ENCODE peak calls at places on chromosomes 7 and 10, in ten cellular contexts. K, F, B, N, I, D, P, T, J and A are unnamed samples.

GRCh38 chr10:51937736-51938135 is 238.3 kb upstream of the CSTF2T start:
- DNase-seq in D (no peak), F (peak), B (no peak), P (no peak), I (no peak), T (no peak), J (no peak), K (no peak), N (no peak), A (no peak)

GRCh38 chr7:7251742-7252141 is 69.4 kb downstream of the C1GALT1 start:
- DNase-seq in P (no peak), D (no peak), F (no peak), K (no peak), B (no peak), N (no peak), J (no peak), T (no peak), I (no peak), A (no peak)

GRCh38 chr7:134724606-134725005 is 54.8 kb upstream of the CALD1 start:
- DNase-seq in N (no peak), D (no peak), T (peak), F (peak), B (peak), K (no peak), J (no peak), I (peak), P (no peak), A (no peak)

GRCh38 chr7:96183163-96183562 is 138.7 kb downstream of the SLC25A13 start:
- DNase-seq in P (no peak), B (no peak), T (no peak), K (no peak), J (no peak), D (no peak), I (no peak), N (no peak), F (no peak), A (no peak)

GRCh38 chr7:26525413-26526287 is 234.0 kb downstream of the SNX10 start:
- DNase-seq in N (no peak), D (peak), T (no peak), K (no peak), F (no peak), P (no peak), I (no peak), B (no peak), J (no peak), A (no peak)

GRCh38 chr10:70970830-70971229 is 82.5 kb upstream of the PCBD1 start:
- DNase-seq in K (no peak), N (no peak), D (no peak), F (peak), J (no peak), P (no peak), B (no peak), T (no peak), I (no peak), A (no peak)

GRCh38 chr10:99598781-99599481 is 21.3 kb downstream of the SLC25A28 start:
- DNase-seq in I (no peak), T (no peak), F (no peak), P (no peak), B (no peak), J (no peak), K (no peak), D (no peak), N (no peak), A (no peak)

GRCh38 chr10:10361486-10361885 is 656.2 kb upstream of the CELF2 start:
- DNase-seq in K (no peak), F (no peak), J (no peak), P (no peak), D (no peak), I (no peak), N (no peak), B (no peak), T (no peak), A (no peak)

GRCh38 chr10:102869290-102870198 is at the start of gene AS3MT:
- DNase-seq in B (peak), T (peak), I (no peak), D (peak), K (peak), N (no peak), P (no peak), F (no peak), J (peak), A (no peak)

GRCh38 chr7:151754142-151754590 is 122.7 kb downstream of the PRKAG2 start:
- DNase-seq in K (no peak), B (peak), F (peak), P (no peak), N (no peak), I (peak), J (no peak), T (peak), D (peak), A (no peak)

GRCh38 chr10:6148251-6148691 is 54.5 kb upstream of the PFKFB3 start:
- DNase-seq in I (no peak), N (no peak), T (no peak), B (no peak), D (peak), F (no peak), P (no peak), K (no peak), J (no peak), A (no peak)

GRCh38 chr7:96993980-96994379 is 11.4 kb upstream of the DLX6 start:
- DNase-seq in I (no peak), P (no peak), J (no peak), B (no peak), F (no peak), N (no peak), D (no peak), T (no peak), K (no peak), A (no peak)